ENCODE peak calls at places on chromosomes 5 and 9, in seven cellular contexts. One of them, this sample, is unnamed.

GRCh38 chr9:130254753-130255637 is 10.6 kb upstream of the HMCN2 start:
- DNase-seq in trophoblast cell: no peak
- DNase-seq in H9: no peak
- DNase-seq in neuronal stem cell: no peak
- DNase-seq in H1: no peak
- DNase-seq in mesendoderm: no peak
- DNase-seq in IMR-90: no peak
- DNase-seq in this sample: peak; percentile 21

GRCh38 chr9:99109522-99109921 is 4.6 kb downstream of the TGFBR1 start:
- DNase-seq in trophoblast cell: peak; percentile 46
- DNase-seq in H9: no peak
- DNase-seq in H1: no peak
- DNase-seq in mesendoderm: no peak
- DNase-seq in neuronal stem cell: no peak
- DNase-seq in IMR-90: peak; percentile 74
- DNase-seq in this sample: peak; percentile 76

GRCh38 chr9:36835271-36835996 is 198.6 kb downstream of the PAX5 start:
- DNase-seq in H1: no peak
- DNase-seq in trophoblast cell: no peak
- DNase-seq in IMR-90: no peak
- DNase-seq in H9: no peak
- DNase-seq in neuronal stem cell: no peak
- DNase-seq in mesendoderm: no peak
- DNase-seq in this sample: no peak

GRCh38 chr5:54309237-54309636 is 1.1 kb downstream of the ARL15 start:
- DNase-seq in mesendoderm: no peak
- DNase-seq in H1: no peak
- DNase-seq in H9: no peak
- DNase-seq in neuronal stem cell: no peak
- DNase-seq in IMR-90: peak; percentile 15
- DNase-seq in trophoblast cell: peak; percentile 8
- DNase-seq in this sample: peak; percentile 27

GRCh38 chr9:115691097-115691496 is 462.5 kb upstream of the PAPPA start:
- DNase-seq in trophoblast cell: peak; percentile 92
- DNase-seq in neuronal stem cell: no peak
- DNase-seq in mesendoderm: no peak
- DNase-seq in H1: no peak
- DNase-seq in IMR-90: peak; percentile 99
- DNase-seq in H9: no peak
- DNase-seq in this sample: peak; percentile 99

GRCh38 chr5:157108961-157109360 is at the start of gene HAVCR2:
- DNase-seq in mesendoderm: no peak
- DNase-seq in IMR-90: no peak
- DNase-seq in H1: no peak
- DNase-seq in neuronal stem cell: no peak
- DNase-seq in H9: no peak
- DNase-seq in trophoblast cell: peak; percentile 12
- DNase-seq in this sample: no peak

GRCh38 chr9:76642074-76642473 is 122.2 kb upstream of the PCA3 start:
- DNase-seq in neuronal stem cell: no peak
- DNase-seq in H1: no peak
- DNase-seq in H9: no peak
- DNase-seq in IMR-90: no peak
- DNase-seq in trophoblast cell: no peak
- DNase-seq in mesendoderm: no peak
- DNase-seq in this sample: no peak

GRCh38 chr5:170774831-170775230 is 8.7 kb upstream of the GABRP start:
- DNase-seq in mesendoderm: no peak
- DNase-seq in trophoblast cell: no peak
- DNase-seq in IMR-90: no peak
- DNase-seq in H9: peak; percentile 43
- DNase-seq in neuronal stem cell: no peak
- DNase-seq in H1: no peak
- DNase-seq in this sample: no peak

GRCh38 chr9:98983295-98984268 is 39.9 kb downstream of the COL15A1 start:
- DNase-seq in IMR-90: peak; percentile 95
- DNase-seq in H1: no peak
- DNase-seq in neuronal stem cell: no peak
- DNase-seq in H9: no peak
- DNase-seq in trophoblast cell: no peak
- DNase-seq in mesendoderm: no peak
- DNase-seq in this sample: peak; percentile 97

GRCh38 chr5:12911156-12911555 is 1006.9 kb upstream of the CTNND2 start:
- DNase-seq in neuronal stem cell: no peak
- DNase-seq in H9: no peak
- DNase-seq in IMR-90: no peak
- DNase-seq in trophoblast cell: no peak
- DNase-seq in H1: no peak
- DNase-seq in mesendoderm: no peak
- DNase-seq in this sample: peak; percentile 36

GRCh38 chr5:59833448-59833847 is 60.1 kb downstream of the PDE4D start:
- DNase-seq in IMR-90: no peak
- DNase-seq in trophoblast cell: no peak
- DNase-seq in mesendoderm: no peak
- DNase-seq in neuronal stem cell: no peak
- DNase-seq in H9: no peak
- DNase-seq in H1: no peak
- DNase-seq in this sample: no peak

GRCh38 chr9:134449180-134449916 is 123.1 kb downstream of the RXRA start:
- DNase-seq in IMR-90: peak; percentile 94
- DNase-seq in mesendoderm: peak; percentile 96
- DNase-seq in neuronal stem cell: peak; percentile 85
- DNase-seq in H9: peak; percentile 94
- DNase-seq in H1: peak; percentile 80
- DNase-seq in trophoblast cell: peak; percentile 94
- DNase-seq in this sample: peak; percentile 95

GRCh38 chr5:32679218-32679617 is 31.9 kb upstream of the NPR3 start:
- DNase-seq in trophoblast cell: no peak
- DNase-seq in H1: no peak
- DNase-seq in neuronal stem cell: no peak
- DNase-seq in IMR-90: peak; percentile 48
- DNase-seq in mesendoderm: no peak
- DNase-seq in H9: no peak
- DNase-seq in this sample: no peak

GRCh38 chr9:556199-556598 is 285.3 kb upstream of the DMRT1 start:
- DNase-seq in H1: no peak
- DNase-seq in neuronal stem cell: no peak
- DNase-seq in trophoblast cell: no peak
- DNase-seq in H9: no peak
- DNase-seq in mesendoderm: no peak
- DNase-seq in IMR-90: no peak
- DNase-seq in this sample: no peak

GRCh38 chr5:174087783-174088182 is 42.3 kb downstream of the NSG2 start:
- DNase-seq in trophoblast cell: no peak
- DNase-seq in H1: no peak
- DNase-seq in H9: no peak
- DNase-seq in neuronal stem cell: no peak
- DNase-seq in mesendoderm: no peak
- DNase-seq in IMR-90: no peak
- DNase-seq in this sample: no peak

GRCh38 chr9:127158995-127159801 is 36.8 kb upstream of the ANGPTL2 start:
- DNase-seq in IMR-90: peak; percentile 92
- DNase-seq in H1: peak; percentile 17
- DNase-seq in trophoblast cell: peak; percentile 25
- DNase-seq in H9: peak; percentile 60
- DNase-seq in neuronal stem cell: peak; percentile 21
- DNase-seq in mesendoderm: peak; percentile 77
- DNase-seq in this sample: peak; percentile 92

GRCh38 chr5:80254767-80255424 is 952 bp downstream of the SERINC5 start:
- DNase-seq in H9: no peak
- DNase-seq in IMR-90: peak; percentile 28
- DNase-seq in mesendoderm: no peak
- DNase-seq in neuronal stem cell: no peak
- DNase-seq in trophoblast cell: no peak
- DNase-seq in H1: no peak
- DNase-seq in this sample: peak; percentile 56

GRCh38 chr9:135718616-135719015 is 16.6 kb downstream of the KCNT1 start:
- DNase-seq in IMR-90: peak; percentile 7
- DNase-seq in neuronal stem cell: no peak
- DNase-seq in mesendoderm: no peak
- DNase-seq in H1: no peak
- DNase-seq in H9: no peak
- DNase-seq in trophoblast cell: no peak
- DNase-seq in this sample: no peak

GRCh38 chr5:179700401-179700918 is 1.7 kb downstream of the CANX start:
- DNase-seq in IMR-90: peak; percentile 14
- DNase-seq in H1: no peak
- DNase-seq in trophoblast cell: peak; percentile 11
- DNase-seq in mesendoderm: peak; percentile 31
- DNase-seq in H9: no peak
- DNase-seq in neuronal stem cell: no peak
- DNase-seq in this sample: peak; percentile 33

GRCh38 chr9:105055922-105056321 is 128.0 kb upstream of the ABCA1 start:
- DNase-seq in H9: no peak
- DNase-seq in trophoblast cell: no peak
- DNase-seq in neuronal stem cell: no peak
- DNase-seq in IMR-90: peak; percentile 84
- DNase-seq in H1: no peak
- DNase-seq in mesendoderm: no peak
- DNase-seq in this sample: peak; percentile 56

GRCh38 chr5:65047948-65048690 is 279.4 kb downstream of the CWC27 start:
- DNase-seq in mesendoderm: no peak
- DNase-seq in H1: no peak
- DNase-seq in trophoblast cell: no peak
- DNase-seq in neuronal stem cell: no peak
- DNase-seq in IMR-90: no peak
- DNase-seq in H9: no peak
- DNase-seq in this sample: no peak

GRCh38 chr9:19517202-19517942 is 108.6 kb downstream of the ACER2 start:
- DNase-seq in mesendoderm: peak; percentile 70
- DNase-seq in H1: peak; percentile 25
- DNase-seq in trophoblast cell: no peak
- DNase-seq in H9: peak; percentile 68
- DNase-seq in neuronal stem cell: no peak
- DNase-seq in IMR-90: no peak
- DNase-seq in this sample: no peak

GRCh38 chr5:132115375-132115774 is 41.8 kb downstream of the CSF2 start:
- DNase-seq in H9: no peak
- DNase-seq in mesendoderm: no peak
- DNase-seq in IMR-90: no peak
- DNase-seq in trophoblast cell: peak; percentile 80
- DNase-seq in H1: no peak
- DNase-seq in neuronal stem cell: no peak
- DNase-seq in this sample: no peak

GRCh38 chr5:177588413-177588909 is 3.5 kb upstream of the TMED9 start:
- DNase-seq in trophoblast cell: no peak
- DNase-seq in H9: no peak
- DNase-seq in mesendoderm: no peak
- DNase-seq in H1: no peak
- DNase-seq in neuronal stem cell: no peak
- DNase-seq in IMR-90: no peak
- DNase-seq in this sample: no peak

GRCh38 chr9:27377811-27378345 is 80.9 kb upstream of the EQTN start:
- DNase-seq in IMR-90: no peak
- DNase-seq in neuronal stem cell: no peak
- DNase-seq in trophoblast cell: no peak
- DNase-seq in H1: no peak
- DNase-seq in H9: no peak
- DNase-seq in mesendoderm: no peak
- DNase-seq in this sample: no peak

GRCh38 chr5:73322453-73323076 is 126.0 kb downstream of the FOXD1 start:
- DNase-seq in neuronal stem cell: no peak
- DNase-seq in IMR-90: no peak
- DNase-seq in mesendoderm: no peak
- DNase-seq in H9: no peak
- DNase-seq in H1: no peak
- DNase-seq in trophoblast cell: no peak
- DNase-seq in this sample: no peak
- H3K4me2 ChIP-seq in neuronal stem cell: no peak overlapping the region
- H3K4me2 ChIP-seq in IMR-90: no peak overlapping the region
- H3K4me2 ChIP-seq in mesendoderm: no peak overlapping the region
- H3K4me2 ChIP-seq in H9: no peak overlapping the region
- H3K4me2 ChIP-seq in H1: no peak overlapping the region
- H3K4me2 ChIP-seq in trophoblast cell: no peak overlapping the region
- H3K4me2 ChIP-seq in this sample: no peak overlapping the region

GRCh38 chr9:128180447-128180846 is 10.9 kb downstream of the CIZ1 start:
- DNase-seq in H9: no peak
- DNase-seq in trophoblast cell: no peak
- DNase-seq in mesendoderm: no peak
- DNase-seq in IMR-90: no peak
- DNase-seq in H1: no peak
- DNase-seq in neuronal stem cell: no peak
- DNase-seq in this sample: no peak
- H2BK120ac ChIP-seq in H9: no peak overlapping the region
- H2BK120ac ChIP-seq in trophoblast cell: no peak overlapping the region
- H2BK120ac ChIP-seq in mesendoderm: no peak overlapping the region
- H2BK120ac ChIP-seq in IMR-90: no peak overlapping the region
- H2BK120ac ChIP-seq in H1: no peak overlapping the region
- H2BK120ac ChIP-seq in neuronal stem cell: no peak overlapping the region
- H2BK120ac ChIP-seq in this sample: no peak overlapping the region

GRCh38 chr9:133375724-133376654 is at the start of the genes STKLD1 and SURF4:
- DNase-seq in neuronal stem cell: peak; percentile 96
- DNase-seq in H1: peak; percentile 81
- DNase-seq in trophoblast cell: peak; percentile 98
- DNase-seq in IMR-90: peak; percentile 94
- DNase-seq in H9: peak; percentile 95
- DNase-seq in mesendoderm: peak; percentile 98
- DNase-seq in this sample: peak; percentile 95
- H3K4me2 ChIP-seq in neuronal stem cell: peak within 1 kb of the TSS; percentile 67
- H3K4me2 ChIP-seq in H1: peak within 1 kb of the TSS; percentile 76
- H3K4me2 ChIP-seq in trophoblast cell: peak within 1 kb of the TSS; percentile 84
- H3K4me2 ChIP-seq in IMR-90: peak within 1 kb of the TSS; percentile 97
- H3K4me2 ChIP-seq in H9: peak within 1 kb of the TSS; percentile 98
- H3K4me2 ChIP-seq in mesendoderm: peak within 1 kb of the TSS; percentile 88
- H3K4me2 ChIP-seq in this sample: peak within 1 kb of the TSS; percentile 98

GRCh38 chr5:87900419-87900818 is 368.2 kb downstream of the TMEM161B start:
- DNase-seq in H1: no peak
- DNase-seq in H9: no peak
- DNase-seq in trophoblast cell: no peak
- DNase-seq in neuronal stem cell: no peak
- DNase-seq in mesendoderm: no peak
- DNase-seq in IMR-90: no peak
- DNase-seq in this sample: peak; percentile 83

DNA sequence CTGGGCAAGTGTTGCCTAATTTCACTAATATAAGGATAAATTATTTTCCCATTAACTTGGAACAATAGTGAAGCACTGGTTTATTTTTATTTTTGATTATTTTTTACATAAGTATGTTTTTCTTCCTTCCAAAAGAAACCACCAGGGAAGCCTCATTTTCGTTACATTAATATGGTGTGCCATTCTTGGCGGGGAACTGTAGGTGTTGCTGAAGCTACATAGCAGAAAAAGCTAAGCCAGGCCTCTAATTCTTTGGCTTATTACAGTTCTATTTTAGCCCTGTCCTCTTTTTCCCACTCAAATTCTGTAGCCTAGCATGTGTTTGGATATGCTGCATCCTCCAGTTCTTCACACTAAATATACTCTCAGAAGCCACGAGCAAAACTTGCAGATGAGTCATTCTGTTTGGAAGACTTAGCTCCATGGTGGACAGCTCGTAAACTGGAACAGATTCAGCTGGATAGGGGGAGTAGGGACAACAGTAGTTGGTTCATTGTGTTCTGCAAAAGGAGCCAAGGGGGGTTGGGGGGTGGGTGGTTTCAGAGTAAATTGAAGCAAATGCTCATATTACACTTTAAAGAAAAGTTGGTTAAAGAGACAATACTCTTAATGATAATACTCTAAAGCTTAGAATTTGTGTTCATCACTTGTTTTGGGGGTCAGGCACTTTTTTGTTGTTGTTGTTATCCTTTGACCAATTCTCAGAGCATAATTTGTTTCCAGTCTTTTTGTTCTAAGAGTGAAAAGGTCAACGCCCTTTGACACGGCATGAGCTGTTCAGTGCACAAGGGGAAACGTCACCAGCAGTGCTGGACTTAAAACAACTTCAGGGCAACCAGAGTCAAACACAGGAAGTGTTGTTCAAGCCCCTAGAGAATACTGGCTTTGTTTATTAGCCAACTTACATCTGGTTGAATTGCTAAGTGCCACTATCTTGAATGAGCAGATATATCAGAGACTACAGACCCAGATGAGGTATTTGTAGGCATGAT is 369.2 kb downstream of the TMEM161B start:
- DNase-seq in H1: no peak
- DNase-seq in IMR-90: no peak
- DNase-seq in H9: no peak
- DNase-seq in mesendoderm: peak; percentile 23
- DNase-seq in neuronal stem cell: peak; percentile 90
- DNase-seq in trophoblast cell: peak; percentile 1
- DNase-seq in this sample: peak; percentile 90
- H2BK120ac ChIP-seq in H1: no peak overlapping the region
- H2BK120ac ChIP-seq in IMR-90: no peak overlapping the region
- H2BK120ac ChIP-seq in H9: no peak overlapping the region
- H2BK120ac ChIP-seq in mesendoderm: no peak overlapping the region
- H2BK120ac ChIP-seq in neuronal stem cell: no peak overlapping the region
- H2BK120ac ChIP-seq in trophoblast cell: no peak overlapping the region
- H2BK120ac ChIP-seq in this sample: no peak overlapping the region